ENCODE peak calls at places on chromosomes 16 and 17, in four cellular contexts. One of them, this sample, is unnamed.

GRCh38 chr16:1729445-1729844 is 23.4 kb downstream of the MAPK8IP3 start:
- DNase-seq in H1: no peak
- DNase-seq in GM12878: no peak
- DNase-seq in HepG2: no peak
- DNase-seq in this sample: no peak

GRCh38 chr16:50464325-50465290 is 83.6 kb upstream of the NKD1 start:
- DNase-seq in H1: peak
- DNase-seq in GM12878: no peak
- DNase-seq in HepG2: no peak
- DNase-seq in this sample: no peak

GRCh38 chr16:23679986-23680336 is 1.3 kb downstream of the PLK1 start:
- DNase-seq in H1: no peak
- DNase-seq in GM12878: no peak
- DNase-seq in HepG2: no peak
- DNase-seq in this sample: no peak

GRCh38 chr17:15920758-15921239 is 24.1 kb upstream of the ADORA2B start:
- DNase-seq in H1: no peak
- DNase-seq in GM12878: no peak
- DNase-seq in HepG2: peak
- DNase-seq in this sample: no peak

GRCh38 chr17:52036416-52036815 is 122.1 kb downstream of the CA10 start:
- DNase-seq in H1: no peak
- DNase-seq in GM12878: no peak
- DNase-seq in HepG2: no peak
- DNase-seq in this sample: no peak

GRCh38 chr17:19307521-19307920 is 55.0 kb downstream of the B9D1 start:
- DNase-seq in H1: no peak
- DNase-seq in GM12878: no peak
- DNase-seq in HepG2: no peak
- DNase-seq in this sample: no peak

GRCh38 chr17:67605259-67605912 is 112.3 kb upstream of the NOL11 start:
- DNase-seq in H1: no peak
- DNase-seq in GM12878: no peak
- DNase-seq in HepG2: no peak
- DNase-seq in this sample: peak

GRCh38 chr17:61504697-61505096 is 52.5 kb downstream of the TBX4 start:
- DNase-seq in H1: no peak
- DNase-seq in GM12878: no peak
- DNase-seq in HepG2: peak
- DNase-seq in this sample: no peak

GRCh38 chr17:33291248-33292183 is 1.6 kb downstream of the ASIC2 start:
- DNase-seq in H1: peak
- DNase-seq in GM12878: no peak
- DNase-seq in HepG2: no peak
- DNase-seq in this sample: peak

GRCh38 chr17:66172706-66173223 is 19.2 kb downstream of the CEP112 start:
- DNase-seq in H1: no peak
- DNase-seq in GM12878: no peak
- DNase-seq in HepG2: no peak
- DNase-seq in this sample: no peak

GRCh38 chr17:40730974-40731373 is 24.2 kb downstream of the KRT25 start:
- DNase-seq in H1: no peak
- DNase-seq in GM12878: no peak
- DNase-seq in HepG2: no peak
- DNase-seq in this sample: no peak

GRCh38 chr17:67386965-67387551 is 10.0 kb downstream of the PITPNC1 start:
- DNase-seq in H1: peak
- DNase-seq in GM12878: no peak
- DNase-seq in HepG2: peak
- DNase-seq in this sample: peak

GRCh38 chr17:15782809-15783208 is 50.7 kb downstream of the TBC1D26 start:
- DNase-seq in H1: no peak
- DNase-seq in GM12878: no peak
- DNase-seq in HepG2: no peak
- DNase-seq in this sample: no peak

GRCh38 chr17:48100591-48101011 is 677 bp downstream of the CBX1 start:
- DNase-seq in H1: peak
- DNase-seq in GM12878: no peak
- DNase-seq in HepG2: peak
- DNase-seq in this sample: peak

GRCh38 chr17:82035488-82035887 is 2.0 kb downstream of the DCXR start:
- DNase-seq in H1: no peak
- DNase-seq in GM12878: no peak
- DNase-seq in HepG2: no peak
- DNase-seq in this sample: no peak

GRCh38 chr16:79307214-79307613 is 293.3 kb downstream of the MAF start:
- DNase-seq in H1: no peak
- DNase-seq in GM12878: no peak
- DNase-seq in HepG2: no peak
- DNase-seq in this sample: no peak

GRCh38 chr16:66851166-66851964 is 7.2 kb downstream of the CA7 start:
- DNase-seq in H1: no peak
- DNase-seq in GM12878: no peak
- DNase-seq in HepG2: no peak
- DNase-seq in this sample: peak

GRCh38 chr16:66856184-66856730 is 12.0 kb downstream of the CA7 start:
- DNase-seq in H1: no peak
- DNase-seq in GM12878: no peak
- DNase-seq in HepG2: no peak
- DNase-seq in this sample: no peak

GRCh38 chr16:66856801-66857200 is 12.6 kb downstream of the CA7 start:
- DNase-seq in H1: no peak
- DNase-seq in GM12878: no peak
- DNase-seq in HepG2: no peak
- DNase-seq in this sample: peak

GRCh38 chr16:66850115-66850815 is 6.1 kb downstream of the CA7 start:
- DNase-seq in H1: no peak
- DNase-seq in GM12878: no peak
- DNase-seq in HepG2: no peak
- DNase-seq in this sample: no peak

GRCh38 chr16:66853261-66854139 is 9.3 kb downstream of the CA7 start:
- DNase-seq in H1: no peak
- DNase-seq in GM12878: no peak
- DNase-seq in HepG2: no peak
- DNase-seq in this sample: peak
- TF ChIP-seq TCF12 in H1: no peak
- TF ChIP-seq TCF12 in GM12878: no peak
- TF ChIP-seq TCF12 in HepG2: no peak
- TF ChIP-seq TCF12 in this sample: no peak

GRCh38 chr17:2396568-2397246 is 4.2 kb downstream of the MNT start:
- DNase-seq in H1: peak
- DNase-seq in GM12878: peak
- DNase-seq in HepG2: peak
- DNase-seq in this sample: peak
- TF ChIP-seq TCF12 in H1: no peak
- TF ChIP-seq TCF12 in GM12878: no peak
- TF ChIP-seq TCF12 in HepG2: no peak
- TF ChIP-seq TCF12 in this sample: peak

GRCh38 chr16:86611517-86611840 is 33.1 kb downstream of the FOXL1 start:
- DNase-seq in H1: no peak
- DNase-seq in GM12878: no peak
- DNase-seq in HepG2: no peak
- DNase-seq in this sample: no peak
- TF ChIP-seq TCF12 in H1: no peak
- TF ChIP-seq TCF12 in GM12878: no peak
- TF ChIP-seq TCF12 in HepG2: no peak
- TF ChIP-seq TCF12 in this sample: peak

GRCh38 chr17:45022655-45023339 is 28.6 kb downstream of the DCAKD start:
- DNase-seq in H1: no peak
- DNase-seq in GM12878: peak
- DNase-seq in HepG2: no peak
- DNase-seq in this sample: no peak

GRCh38 chr17:45019177-45019711 is 32.2 kb downstream of the DCAKD start:
- DNase-seq in H1: no peak
- DNase-seq in GM12878: no peak
- DNase-seq in HepG2: no peak
- DNase-seq in this sample: peak

GRCh38 chr17:45020354-45021138 is 30.9 kb downstream of the DCAKD start:
- DNase-seq in H1: peak
- DNase-seq in GM12878: no peak
- DNase-seq in HepG2: no peak
- DNase-seq in this sample: no peak

GRCh38 chr17:45022288-45022648 is 29.2 kb downstream of the DCAKD start:
- DNase-seq in H1: no peak
- DNase-seq in GM12878: no peak
- DNase-seq in HepG2: no peak
- DNase-seq in this sample: no peak

DNA sequence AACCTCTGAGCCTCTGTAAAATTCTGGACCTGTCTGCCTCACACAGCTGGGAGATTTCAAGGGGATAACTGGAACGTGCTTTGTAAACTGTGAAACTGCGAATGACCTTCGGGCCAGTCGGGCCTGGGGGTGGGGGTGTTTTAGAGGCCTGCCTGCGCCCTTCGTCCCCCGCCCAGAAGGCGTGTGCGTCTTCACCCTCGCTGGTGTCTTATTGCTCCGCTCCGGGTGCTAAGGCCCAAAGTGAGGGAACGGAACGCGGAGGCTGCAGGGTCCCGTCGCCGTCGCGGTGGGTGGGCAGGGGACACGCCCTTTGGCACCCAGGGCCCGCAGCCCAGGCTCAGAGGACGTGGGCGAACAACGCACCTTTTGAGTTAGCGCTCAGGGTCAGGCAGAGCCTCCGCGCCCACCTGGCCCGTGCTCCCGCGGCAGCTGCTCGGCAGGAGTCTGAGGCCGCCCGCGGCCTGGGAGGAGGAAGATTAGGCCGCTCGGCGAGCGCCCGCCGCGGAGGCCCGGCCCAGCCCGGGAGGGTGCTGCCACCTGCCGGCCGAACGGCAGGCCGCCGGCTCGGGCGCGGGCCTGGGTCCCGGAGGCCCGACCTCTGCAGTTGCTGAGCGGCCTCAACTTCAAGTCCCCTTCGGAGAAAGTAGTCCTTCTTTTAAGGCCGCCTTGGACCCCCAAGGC is 29.7 kb downstream of the DCAKD start:
- DNase-seq in H1: peak
- DNase-seq in GM12878: no peak
- DNase-seq in HepG2: peak
- DNase-seq in this sample: peak
- TF ChIP-seq TCF12 in H1: no peak
- TF ChIP-seq TCF12 in GM12878: peak
- TF ChIP-seq TCF12 in HepG2: peak
- TF ChIP-seq TCF12 in this sample: no peak

DNA sequence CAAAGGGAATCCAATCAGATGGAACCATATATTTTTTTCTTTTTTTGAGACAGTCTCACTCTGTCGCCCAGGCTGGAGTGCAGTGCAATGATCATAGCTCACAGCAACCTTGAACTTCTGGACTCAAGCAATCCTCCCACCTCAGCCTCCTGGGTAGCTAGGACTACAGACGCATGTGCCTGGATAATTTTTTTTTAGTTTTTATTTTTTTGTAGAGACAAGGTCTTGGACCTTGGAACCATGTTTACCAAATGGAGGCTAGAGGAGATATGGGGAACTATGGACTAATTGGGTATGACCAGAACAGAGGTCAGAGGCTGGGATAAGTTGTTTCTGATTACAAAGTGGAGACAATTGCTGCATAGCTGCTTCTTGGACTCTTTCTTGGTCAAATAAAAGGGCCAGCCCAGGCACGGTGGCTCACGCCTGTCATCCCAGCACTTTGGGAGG is 41.2 kb upstream of the ADCY9 start:
- DNase-seq in H1: no peak
- DNase-seq in GM12878: no peak
- DNase-seq in HepG2: peak
- DNase-seq in this sample: no peak
- TF ChIP-seq TCF12 in H1: no peak
- TF ChIP-seq TCF12 in GM12878: no peak
- TF ChIP-seq TCF12 in HepG2: no peak
- TF ChIP-seq TCF12 in this sample: no peak

GRCh38 chr16:67329901-67330300 is 3.3 kb downstream of the LRRC36 start:
- DNase-seq in H1: no peak
- DNase-seq in GM12878: no peak
- DNase-seq in HepG2: no peak
- DNase-seq in this sample: no peak

GRCh38 chr16:67326115-67326471 is 448 bp downstream of the KCTD19 start:
- DNase-seq in H1: no peak
- DNase-seq in GM12878: no peak
- DNase-seq in HepG2: no peak
- DNase-seq in this sample: no peak

GRCh38 chr16:67327774-67328173 is 1.2 kb downstream of the LRRC36 start:
- DNase-seq in H1: no peak
- DNase-seq in GM12878: no peak
- DNase-seq in HepG2: no peak
- DNase-seq in this sample: no peak

GRCh38 chr16:67326472-67327309 is at the start of the genes KCTD19 and LRRC36:
- DNase-seq in H1: peak
- DNase-seq in GM12878: no peak
- DNase-seq in HepG2: peak
- DNase-seq in this sample: peak
- TF ChIP-seq TCF12 in H1: no peak
- TF ChIP-seq TCF12 in GM12878: no peak
- TF ChIP-seq TCF12 in HepG2: peak
- TF ChIP-seq TCF12 in this sample: no peak

GRCh38 chr16:69286941-69287713 is 24.0 kb upstream of the VPS4A start:
- DNase-seq in H1: no peak
- DNase-seq in GM12878: peak
- DNase-seq in HepG2: peak
- DNase-seq in this sample: peak
- TF ChIP-seq TCF12 in H1: no peak
- TF ChIP-seq TCF12 in GM12878: no peak
- TF ChIP-seq TCF12 in HepG2: no peak
- TF ChIP-seq TCF12 in this sample: no peak

DNA sequence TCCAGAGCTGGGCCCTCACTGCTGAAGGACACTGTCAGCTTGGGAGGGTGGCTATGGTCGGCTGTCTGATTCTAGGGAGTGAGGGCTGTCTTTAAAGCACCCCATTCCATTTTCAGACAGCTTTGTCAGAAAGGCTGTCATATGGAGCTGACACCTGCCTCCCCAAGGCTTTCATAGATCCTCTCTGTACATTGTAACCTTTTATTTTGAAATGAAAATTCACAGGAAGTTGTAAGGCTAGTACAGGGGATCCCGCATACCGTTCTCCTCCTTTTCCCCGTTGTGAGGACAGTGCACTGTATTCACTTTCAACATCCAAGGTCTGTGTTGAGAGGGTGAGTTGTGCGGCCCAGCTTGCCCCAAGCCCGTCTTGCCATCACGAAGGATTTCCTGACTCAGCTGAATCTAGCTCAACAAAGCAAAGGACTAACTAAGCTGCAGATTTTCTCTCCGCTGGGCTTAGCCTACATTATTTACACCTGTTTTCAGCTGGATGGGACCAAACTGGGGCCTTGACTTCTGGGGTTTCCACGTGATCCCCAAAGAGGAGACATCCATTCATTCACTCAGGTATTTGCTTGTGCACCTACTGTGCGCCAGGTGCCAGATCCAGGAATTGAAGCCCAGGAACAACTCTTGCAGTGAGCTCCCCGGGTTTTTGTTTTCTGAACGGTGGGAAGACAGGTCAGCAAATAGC is 5.2 kb upstream of the TMEM235 start:
- DNase-seq in H1: no peak
- DNase-seq in GM12878: no peak
- DNase-seq in HepG2: no peak
- DNase-seq in this sample: no peak
- TF ChIP-seq TCF12 in H1: no peak
- TF ChIP-seq TCF12 in GM12878: no peak
- TF ChIP-seq TCF12 in HepG2: no peak
- TF ChIP-seq TCF12 in this sample: no peak

This sample was measured in SK-N-SH.